ENCODE peak calls at places on chromosomes 4 and X, in seven cellular contexts. Y is astrocyte, F is cardiac muscle cell, V is AG10803, S is GM12865, O is H9, E is mesothelial cell of epicardium. P is an unnamed sample.

GRCh38 chrX:56764153-56764974 is 35.3 kb downstream of the NBDY start:
- DNase-seq in Y (peak; percentile 56), F (peak; percentile 84), V (peak; percentile 73), S (peak; percentile 92), O (peak; percentile 60), E (peak; percentile 17), P (peak; percentile 65)

GRCh38 chr4:172177382-172177781 is 364.2 kb downstream of the GALNTL6 start:
- DNase-seq in Y (no peak), F (no peak), V (no peak), S (no peak), O (no peak), E (no peak), P (no peak)

GRCh38 chr4:648579-649292 is 23.4 kb downstream of the PDE6B start:
- DNase-seq in Y (no peak), F (no peak), V (no peak), S (no peak), O (no peak), E (no peak), P (no peak)

GRCh38 chrX:38305971-38306370 is 21.3 kb downstream of the RPGR start:
- DNase-seq in Y (no peak), F (peak; percentile 77), V (no peak), S (no peak), O (no peak), E (no peak), P (no peak)

GRCh38 chr4:1043658-1044468 is 32.4 kb downstream of the FGFRL1 start:
- DNase-seq in Y (peak; percentile 98), F (peak; percentile 99), V (peak; percentile 99), S (no peak), O (peak; percentile 82), E (no peak), P (peak; percentile 68)

GRCh38 chrX:13311560-13311959 is 8.3 kb downstream of the ATXN3L start:
- DNase-seq in Y (no peak), F (no peak), V (no peak), S (no peak), O (no peak), E (no peak), P (no peak)

GRCh38 chr4:22029803-22030202 is 81.2 kb upstream of the KCNIP4 start:
- DNase-seq in Y (no peak), F (no peak), V (no peak), S (no peak), O (no peak), E (no peak), P (no peak)

GRCh38 chrX:95893632-95894031 is 791.0 kb upstream of the DIAPH2 start:
- DNase-seq in Y (peak; percentile 16), F (peak; percentile 90), V (peak; percentile 2), S (no peak), O (no peak), E (no peak), P (no peak)

GRCh38 chr4:70544279-70544870 is 26.0 kb downstream of the AMTN start:
- DNase-seq in Y (no peak), F (peak; percentile 24), V (peak; percentile 14), S (peak; percentile 21), O (no peak), E (no peak), P (no peak)

GRCh38 chr4:74539043-74539790 is 94.3 kb downstream of the AREG start:
- DNase-seq in Y (peak; percentile 33), F (peak; percentile 69), V (no peak), S (no peak), O (no peak), E (no peak), P (no peak)

GRCh38 chrX:150683536-150684146 is 9.6 kb upstream of the MTMR1 start:
- DNase-seq in Y (no peak), F (peak; percentile 58), V (no peak), S (peak; percentile 52), O (no peak), E (no peak), P (peak; percentile 17)

GRCh38 chr4:20954541-20954940 is 254.3 kb downstream of the PACRGL start:
- DNase-seq in Y (no peak), F (no peak), V (no peak), S (no peak), O (no peak), E (no peak), P (no peak)

GRCh38 chr4:72971572-72971971 is 97.9 kb downstream of the COX18 start:
- DNase-seq in Y (peak; percentile 97), F (peak; percentile 84), V (peak; percentile 76), S (no peak), O (no peak), E (no peak), P (no peak)

GRCh38 chr4:82519072-82519471 is 42.7 kb downstream of the TMEM150C start:
- DNase-seq in Y (peak; percentile 76), F (peak; percentile 42), V (no peak), S (no peak), O (no peak), E (no peak), P (no peak)

GRCh38 chr4:108143515-108143914 is 25.2 kb downstream of the LEF1 start:
- DNase-seq in Y (no peak), F (no peak), V (no peak), S (no peak), O (no peak), E (no peak), P (peak; percentile 53)

GRCh38 chr4:77960367-77960766 is 96.8 kb upstream of the FRAS1 start:
- DNase-seq in Y (no peak), F (no peak), V (no peak), S (no peak), O (no peak), E (no peak), P (no peak)

GRCh38 chr4:2341911-2342652 is 76.4 kb downstream of the ZFYVE28 start:
- DNase-seq in Y (no peak), F (no peak), V (no peak), S (no peak), O (peak; percentile 16), E (no peak), P (no peak)

GRCh38 chr4:155342142-155342541 is 34.6 kb downstream of the MAP9 start:
- DNase-seq in Y (peak; percentile 40), F (peak; percentile 28), V (peak; percentile 15), S (no peak), O (no peak), E (no peak), P (no peak)

GRCh38 chr4:20603671-20604313 is 96.5 kb upstream of the PACRGL start:
- DNase-seq in Y (peak; percentile 67), F (peak; percentile 80), V (peak; percentile 53), S (no peak), O (no peak), E (no peak), P (no peak)

GRCh38 chr4:39427477-39428119 is 20.9 kb downstream of the KLB start:
- DNase-seq in Y (no peak), F (no peak), V (no peak), S (no peak), O (no peak), E (no peak), P (no peak)

DNA sequence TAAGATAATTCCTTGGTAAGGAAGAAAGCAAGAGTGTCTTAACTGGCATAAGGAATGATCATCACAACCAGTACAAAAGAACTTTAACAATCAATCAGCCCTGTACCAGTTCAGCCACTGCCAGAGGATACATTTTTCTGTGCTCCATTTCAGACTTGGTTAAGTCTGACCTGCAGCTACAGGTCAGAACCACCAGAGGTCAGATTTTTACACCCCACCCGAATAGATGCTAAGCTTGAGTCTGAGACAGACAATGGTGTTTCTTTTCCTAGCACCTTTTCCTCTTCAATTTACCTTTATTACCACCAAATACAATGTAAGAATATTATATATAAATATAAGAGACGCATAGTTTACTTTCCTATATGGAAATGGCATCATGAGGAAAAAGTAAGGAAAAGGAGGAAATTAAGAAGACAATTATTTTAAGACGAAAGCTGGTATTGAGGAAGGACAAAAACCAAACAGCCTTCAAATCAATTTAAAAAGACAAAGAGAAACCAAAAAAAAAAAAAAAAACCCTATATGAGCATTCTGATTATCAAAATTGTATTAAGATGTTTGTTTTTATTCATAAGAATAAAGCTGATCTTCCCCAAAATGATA is 215.3 kb upstream of the TTC29 start:
- DNase-seq in Y (peak; percentile 41), F (peak; percentile 77), V (peak; percentile 65), S (peak; percentile 69), O (peak; percentile 40), E (no peak), P (peak; percentile 8)
- TF ChIP-seq CTCF in Y (peak; percentile 86), F (peak; percentile 87), V (peak; percentile 91), S (peak; percentile 84), O (peak; percentile 82), E (peak; percentile 83), P (peak; percentile 68)

GRCh38 chr4:57612279-57612678 is 502.1 kb upstream of the IGFBP7 start:
- DNase-seq in Y (no peak), F (no peak), V (no peak), S (no peak), O (no peak), E (no peak), P (no peak)
- TF ChIP-seq CTCF in Y (no peak), F (no peak), V (no peak), S (no peak), O (peak; percentile 48), E (no peak), P (no peak)

DNA sequence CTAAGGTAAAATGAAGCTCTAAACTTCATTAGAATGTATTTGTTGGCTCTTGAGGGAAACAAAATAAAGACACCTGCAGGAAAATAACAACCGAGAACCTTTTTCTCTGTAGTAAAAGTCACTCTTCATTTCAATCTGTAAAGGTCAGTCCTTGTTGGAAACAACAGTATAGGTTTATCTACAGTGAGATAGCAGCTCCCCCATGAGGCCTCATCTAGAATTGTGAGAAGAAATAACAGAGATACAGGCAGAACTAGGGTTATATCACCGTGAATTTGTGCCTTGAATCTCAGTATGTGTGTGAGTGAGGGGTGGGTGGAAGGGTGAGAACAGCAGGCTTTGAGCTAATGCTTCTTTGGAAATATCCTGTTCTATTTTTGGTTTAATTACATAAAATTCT is 107.8 kb upstream of the FMR1 start:
- DNase-seq in Y (no peak), F (no peak), V (peak; percentile 0), S (peak; percentile 22), O (no peak), E (no peak), P (peak; percentile 8)
- TF ChIP-seq CTCF in Y (peak; percentile 13), F (no peak), V (peak; percentile 29), S (peak; percentile 35), O (peak; percentile 64), E (no peak), P (peak; percentile 47)

GRCh38 chr4:184019084-184019483 is 114.0 kb downstream of the STOX2 start:
- DNase-seq in Y (no peak), F (no peak), V (peak; percentile 26), S (no peak), O (no peak), E (no peak), P (no peak)
- TF ChIP-seq CTCF in Y (no peak), F (no peak), V (no peak), S (no peak), O (no peak), E (no peak), P (no peak)

GRCh38 chr4:125741825-125742452 is 427.2 kb downstream of the FAT4 start:
- DNase-seq in Y (peak; percentile 21), F (peak; percentile 65), V (peak; percentile 35), S (peak; percentile 2), O (no peak), E (no peak), P (no peak)
- TF ChIP-seq CTCF in Y (peak; percentile 64), F (peak; percentile 67), V (peak; percentile 69), S (peak; percentile 34), O (peak; percentile 79), E (peak; percentile 73), P (peak; percentile 45)

P was measured in activated CD8-positive, alpha-beta T cell treated with anti-CD3 and anti-CD28 coated beads for 36 hours.